ENCODE peak calls at places on chromosomes 12 and 14, in nine cellular contexts. One of them, this sample, is unnamed.

GRCh38 chr12:71216725-71217579 is 59.2 kb upstream of the TSPAN8 start:
- DNase-seq in CD8-positive, alpha-beta T cell: no peak
- DNase-seq in bronchial epithelial cell: peak
- DNase-seq in EH: peak
- DNase-seq in tibial artery: peak
- DNase-seq in stimulated activated CD4-positive, alpha-beta T cell treated with anti-CD3 and anti-CD28 coated beads, Interleukin-2, amount 100 ng/mL, for 24 hours: no peak
- DNase-seq in NCI-H2029: peak
- DNase-seq in activated CD4-positive, alpha-beta T cell treated with anti-CD3 and anti-CD28 coated beads for 4 hours: no peak
- DNase-seq in iris pigment epithelial cell: peak
- DNase-seq in this sample: no peak

GRCh38 chr14:26597136-26598080 is at the start of gene NOVA1:
- DNase-seq in CD8-positive, alpha-beta T cell: no peak
- DNase-seq in bronchial epithelial cell: no peak
- DNase-seq in EH: no peak
- DNase-seq in tibial artery: peak
- DNase-seq in stimulated activated CD4-positive, alpha-beta T cell treated with anti-CD3 and anti-CD28 coated beads, Interleukin-2, amount 100 ng/mL, for 24 hours: no peak
- DNase-seq in NCI-H2029: no peak
- DNase-seq in activated CD4-positive, alpha-beta T cell treated with anti-CD3 and anti-CD28 coated beads for 4 hours: no peak
- DNase-seq in iris pigment epithelial cell: peak
- DNase-seq in this sample: peak

GRCh38 chr12:124761056-124761455 is 102.6 kb downstream of the SCARB1 start:
- DNase-seq in CD8-positive, alpha-beta T cell: no peak
- DNase-seq in bronchial epithelial cell: no peak
- DNase-seq in EH: no peak
- DNase-seq in tibial artery: no peak
- DNase-seq in stimulated activated CD4-positive, alpha-beta T cell treated with anti-CD3 and anti-CD28 coated beads, Interleukin-2, amount 100 ng/mL, for 24 hours: no peak
- DNase-seq in NCI-H2029: no peak
- DNase-seq in activated CD4-positive, alpha-beta T cell treated with anti-CD3 and anti-CD28 coated beads for 4 hours: no peak
- DNase-seq in iris pigment epithelial cell: no peak
- DNase-seq in this sample: no peak

GRCh38 chr14:100065942-100066574 is 836 bp downstream of the EVL start:
- DNase-seq in CD8-positive, alpha-beta T cell: peak
- DNase-seq in bronchial epithelial cell: no peak
- DNase-seq in EH: no peak
- DNase-seq in tibial artery: no peak
- DNase-seq in stimulated activated CD4-positive, alpha-beta T cell treated with anti-CD3 and anti-CD28 coated beads, Interleukin-2, amount 100 ng/mL, for 24 hours: peak
- DNase-seq in NCI-H2029: no peak
- DNase-seq in activated CD4-positive, alpha-beta T cell treated with anti-CD3 and anti-CD28 coated beads for 4 hours: peak
- DNase-seq in iris pigment epithelial cell: no peak
- DNase-seq in this sample: no peak

GRCh38 chr12:130965668-130966067 is 12.0 kb downstream of the ADGRD1 start:
- DNase-seq in CD8-positive, alpha-beta T cell: no peak
- DNase-seq in bronchial epithelial cell: peak
- DNase-seq in EH: peak
- DNase-seq in tibial artery: no peak
- DNase-seq in stimulated activated CD4-positive, alpha-beta T cell treated with anti-CD3 and anti-CD28 coated beads, Interleukin-2, amount 100 ng/mL, for 24 hours: no peak
- DNase-seq in NCI-H2029: no peak
- DNase-seq in activated CD4-positive, alpha-beta T cell treated with anti-CD3 and anti-CD28 coated beads for 4 hours: no peak
- DNase-seq in iris pigment epithelial cell: peak
- DNase-seq in this sample: no peak

GRCh38 chr12:120833849-120834248 is 70.3 kb downstream of the SPPL3 start:
- DNase-seq in CD8-positive, alpha-beta T cell: no peak
- DNase-seq in bronchial epithelial cell: peak
- DNase-seq in EH: no peak
- DNase-seq in tibial artery: no peak
- DNase-seq in stimulated activated CD4-positive, alpha-beta T cell treated with anti-CD3 and anti-CD28 coated beads, Interleukin-2, amount 100 ng/mL, for 24 hours: no peak
- DNase-seq in NCI-H2029: no peak
- DNase-seq in activated CD4-positive, alpha-beta T cell treated with anti-CD3 and anti-CD28 coated beads for 4 hours: no peak
- DNase-seq in iris pigment epithelial cell: peak
- DNase-seq in this sample: peak

GRCh38 chr14:38016497-38016896 is 191.2 kb upstream of the SSTR1 start:
- DNase-seq in CD8-positive, alpha-beta T cell: no peak
- DNase-seq in bronchial epithelial cell: peak
- DNase-seq in EH: peak
- DNase-seq in tibial artery: no peak
- DNase-seq in stimulated activated CD4-positive, alpha-beta T cell treated with anti-CD3 and anti-CD28 coated beads, Interleukin-2, amount 100 ng/mL, for 24 hours: no peak
- DNase-seq in NCI-H2029: no peak
- DNase-seq in activated CD4-positive, alpha-beta T cell treated with anti-CD3 and anti-CD28 coated beads for 4 hours: no peak
- DNase-seq in iris pigment epithelial cell: peak
- DNase-seq in this sample: no peak

GRCh38 chr14:76422662-76423061 is 46.7 kb downstream of the ESRRB start:
- DNase-seq in CD8-positive, alpha-beta T cell: no peak
- DNase-seq in bronchial epithelial cell: no peak
- DNase-seq in EH: no peak
- DNase-seq in tibial artery: no peak
- DNase-seq in stimulated activated CD4-positive, alpha-beta T cell treated with anti-CD3 and anti-CD28 coated beads, Interleukin-2, amount 100 ng/mL, for 24 hours: no peak
- DNase-seq in NCI-H2029: no peak
- DNase-seq in activated CD4-positive, alpha-beta T cell treated with anti-CD3 and anti-CD28 coated beads for 4 hours: no peak
- DNase-seq in iris pigment epithelial cell: no peak
- DNase-seq in this sample: no peak

GRCh38 chr14:79730911-79731310 is 480.4 kb downstream of the DIO2 start:
- DNase-seq in CD8-positive, alpha-beta T cell: no peak
- DNase-seq in bronchial epithelial cell: no peak
- DNase-seq in EH: peak
- DNase-seq in tibial artery: no peak
- DNase-seq in stimulated activated CD4-positive, alpha-beta T cell treated with anti-CD3 and anti-CD28 coated beads, Interleukin-2, amount 100 ng/mL, for 24 hours: no peak
- DNase-seq in NCI-H2029: no peak
- DNase-seq in activated CD4-positive, alpha-beta T cell treated with anti-CD3 and anti-CD28 coated beads for 4 hours: no peak
- DNase-seq in iris pigment epithelial cell: peak
- DNase-seq in this sample: peak

GRCh38 chr12:79658221-79658620 is 32.5 kb downstream of the PAWR start:
- DNase-seq in CD8-positive, alpha-beta T cell: no peak
- DNase-seq in bronchial epithelial cell: no peak
- DNase-seq in EH: peak
- DNase-seq in tibial artery: no peak
- DNase-seq in stimulated activated CD4-positive, alpha-beta T cell treated with anti-CD3 and anti-CD28 coated beads, Interleukin-2, amount 100 ng/mL, for 24 hours: no peak
- DNase-seq in NCI-H2029: no peak
- DNase-seq in activated CD4-positive, alpha-beta T cell treated with anti-CD3 and anti-CD28 coated beads for 4 hours: no peak
- DNase-seq in iris pigment epithelial cell: peak
- DNase-seq in this sample: peak

GRCh38 chr12:79407671-79408622 is 282.8 kb downstream of the PAWR start:
- DNase-seq in CD8-positive, alpha-beta T cell: no peak
- DNase-seq in bronchial epithelial cell: peak
- DNase-seq in EH: peak
- DNase-seq in tibial artery: peak
- DNase-seq in stimulated activated CD4-positive, alpha-beta T cell treated with anti-CD3 and anti-CD28 coated beads, Interleukin-2, amount 100 ng/mL, for 24 hours: no peak
- DNase-seq in NCI-H2029: no peak
- DNase-seq in activated CD4-positive, alpha-beta T cell treated with anti-CD3 and anti-CD28 coated beads for 4 hours: no peak
- DNase-seq in iris pigment epithelial cell: peak
- DNase-seq in this sample: peak

GRCh38 chr12:45273717-45274271 is 57.9 kb downstream of the ANO6 start:
- DNase-seq in CD8-positive, alpha-beta T cell: no peak
- DNase-seq in bronchial epithelial cell: peak
- DNase-seq in EH: peak
- DNase-seq in tibial artery: peak
- DNase-seq in stimulated activated CD4-positive, alpha-beta T cell treated with anti-CD3 and anti-CD28 coated beads, Interleukin-2, amount 100 ng/mL, for 24 hours: no peak
- DNase-seq in NCI-H2029: no peak
- DNase-seq in activated CD4-positive, alpha-beta T cell treated with anti-CD3 and anti-CD28 coated beads for 4 hours: no peak
- DNase-seq in iris pigment epithelial cell: peak
- DNase-seq in this sample: peak

GRCh38 chr12:6945613-6946012 is 1.8 kb downstream of the C12orf57 start:
- DNase-seq in CD8-positive, alpha-beta T cell: no peak
- DNase-seq in bronchial epithelial cell: no peak
- DNase-seq in EH: no peak
- DNase-seq in tibial artery: no peak
- DNase-seq in stimulated activated CD4-positive, alpha-beta T cell treated with anti-CD3 and anti-CD28 coated beads, Interleukin-2, amount 100 ng/mL, for 24 hours: no peak
- DNase-seq in NCI-H2029: no peak
- DNase-seq in activated CD4-positive, alpha-beta T cell treated with anti-CD3 and anti-CD28 coated beads for 4 hours: no peak
- DNase-seq in iris pigment epithelial cell: no peak
- DNase-seq in this sample: no peak

GRCh38 chr12:128259556-128260070 is 7.4 kb upstream of the TMEM132C start:
- DNase-seq in CD8-positive, alpha-beta T cell: no peak
- DNase-seq in bronchial epithelial cell: no peak
- DNase-seq in EH: no peak
- DNase-seq in tibial artery: no peak
- DNase-seq in stimulated activated CD4-positive, alpha-beta T cell treated with anti-CD3 and anti-CD28 coated beads, Interleukin-2, amount 100 ng/mL, for 24 hours: no peak
- DNase-seq in NCI-H2029: peak
- DNase-seq in activated CD4-positive, alpha-beta T cell treated with anti-CD3 and anti-CD28 coated beads for 4 hours: no peak
- DNase-seq in iris pigment epithelial cell: peak
- DNase-seq in this sample: no peak

GRCh38 chr12:28793767-28794166 is 355.3 kb upstream of the FAR2 start:
- DNase-seq in CD8-positive, alpha-beta T cell: no peak
- DNase-seq in bronchial epithelial cell: no peak
- DNase-seq in EH: no peak
- DNase-seq in tibial artery: no peak
- DNase-seq in stimulated activated CD4-positive, alpha-beta T cell treated with anti-CD3 and anti-CD28 coated beads, Interleukin-2, amount 100 ng/mL, for 24 hours: no peak
- DNase-seq in NCI-H2029: no peak
- DNase-seq in activated CD4-positive, alpha-beta T cell treated with anti-CD3 and anti-CD28 coated beads for 4 hours: no peak
- DNase-seq in iris pigment epithelial cell: no peak
- DNase-seq in this sample: no peak

GRCh38 chr12:69112616-69113015 is 126.8 kb upstream of the CPSF6 start:
- DNase-seq in CD8-positive, alpha-beta T cell: no peak
- DNase-seq in bronchial epithelial cell: no peak
- DNase-seq in EH: no peak
- DNase-seq in tibial artery: no peak
- DNase-seq in stimulated activated CD4-positive, alpha-beta T cell treated with anti-CD3 and anti-CD28 coated beads, Interleukin-2, amount 100 ng/mL, for 24 hours: no peak
- DNase-seq in NCI-H2029: no peak
- DNase-seq in activated CD4-positive, alpha-beta T cell treated with anti-CD3 and anti-CD28 coated beads for 4 hours: no peak
- DNase-seq in iris pigment epithelial cell: no peak
- DNase-seq in this sample: no peak

GRCh38 chr12:47082963-47083621 is 3.3 kb upstream of the AMIGO2 start:
- DNase-seq in CD8-positive, alpha-beta T cell: no peak
- DNase-seq in bronchial epithelial cell: peak
- DNase-seq in EH: peak
- DNase-seq in tibial artery: no peak
- DNase-seq in stimulated activated CD4-positive, alpha-beta T cell treated with anti-CD3 and anti-CD28 coated beads, Interleukin-2, amount 100 ng/mL, for 24 hours: no peak
- DNase-seq in NCI-H2029: peak
- DNase-seq in activated CD4-positive, alpha-beta T cell treated with anti-CD3 and anti-CD28 coated beads for 4 hours: no peak
- DNase-seq in iris pigment epithelial cell: peak
- DNase-seq in this sample: peak

GRCh38 chr12:123431951-123432886 is 4.3 kb downstream of the RILPL2 start:
- DNase-seq in CD8-positive, alpha-beta T cell: no peak
- DNase-seq in bronchial epithelial cell: peak
- DNase-seq in EH: no peak
- DNase-seq in tibial artery: no peak
- DNase-seq in stimulated activated CD4-positive, alpha-beta T cell treated with anti-CD3 and anti-CD28 coated beads, Interleukin-2, amount 100 ng/mL, for 24 hours: peak
- DNase-seq in NCI-H2029: no peak
- DNase-seq in activated CD4-positive, alpha-beta T cell treated with anti-CD3 and anti-CD28 coated beads for 4 hours: peak
- DNase-seq in iris pigment epithelial cell: no peak
- DNase-seq in this sample: no peak

GRCh38 chr12:29050503-29050902 is 98.6 kb upstream of the FAR2 start:
- DNase-seq in CD8-positive, alpha-beta T cell: no peak
- DNase-seq in bronchial epithelial cell: no peak
- DNase-seq in EH: no peak
- DNase-seq in tibial artery: no peak
- DNase-seq in stimulated activated CD4-positive, alpha-beta T cell treated with anti-CD3 and anti-CD28 coated beads, Interleukin-2, amount 100 ng/mL, for 24 hours: no peak
- DNase-seq in NCI-H2029: no peak
- DNase-seq in activated CD4-positive, alpha-beta T cell treated with anti-CD3 and anti-CD28 coated beads for 4 hours: no peak
- DNase-seq in iris pigment epithelial cell: no peak
- DNase-seq in this sample: no peak

GRCh38 chr12:21337453-21337852 is 2.7 kb upstream of the SLCO1A2 start:
- DNase-seq in CD8-positive, alpha-beta T cell: no peak
- DNase-seq in bronchial epithelial cell: no peak
- DNase-seq in EH: no peak
- DNase-seq in tibial artery: no peak
- DNase-seq in stimulated activated CD4-positive, alpha-beta T cell treated with anti-CD3 and anti-CD28 coated beads, Interleukin-2, amount 100 ng/mL, for 24 hours: no peak
- DNase-seq in NCI-H2029: no peak
- DNase-seq in activated CD4-positive, alpha-beta T cell treated with anti-CD3 and anti-CD28 coated beads for 4 hours: no peak
- DNase-seq in iris pigment epithelial cell: no peak
- DNase-seq in this sample: no peak

GRCh38 chr14:94317259-94317658 is 5.9 kb downstream of the SERPINA6 start:
- DNase-seq in CD8-positive, alpha-beta T cell: no peak
- DNase-seq in bronchial epithelial cell: peak
- DNase-seq in EH: peak
- DNase-seq in tibial artery: peak
- DNase-seq in stimulated activated CD4-positive, alpha-beta T cell treated with anti-CD3 and anti-CD28 coated beads, Interleukin-2, amount 100 ng/mL, for 24 hours: no peak
- DNase-seq in NCI-H2029: no peak
- DNase-seq in activated CD4-positive, alpha-beta T cell treated with anti-CD3 and anti-CD28 coated beads for 4 hours: no peak
- DNase-seq in iris pigment epithelial cell: peak
- DNase-seq in this sample: peak

GRCh38 chr14:83860757-83861156 is 1669.2 kb upstream of the FLRT2 start:
- DNase-seq in CD8-positive, alpha-beta T cell: no peak
- DNase-seq in bronchial epithelial cell: peak
- DNase-seq in EH: no peak
- DNase-seq in tibial artery: no peak
- DNase-seq in stimulated activated CD4-positive, alpha-beta T cell treated with anti-CD3 and anti-CD28 coated beads, Interleukin-2, amount 100 ng/mL, for 24 hours: no peak
- DNase-seq in NCI-H2029: no peak
- DNase-seq in activated CD4-positive, alpha-beta T cell treated with anti-CD3 and anti-CD28 coated beads for 4 hours: no peak
- DNase-seq in iris pigment epithelial cell: peak
- DNase-seq in this sample: no peak

GRCh38 chr14:68785817-68786490 is 6.9 kb downstream of the ZFP36L1 start:
- DNase-seq in CD8-positive, alpha-beta T cell: peak
- DNase-seq in bronchial epithelial cell: peak
- DNase-seq in EH: peak
- DNase-seq in tibial artery: no peak
- DNase-seq in stimulated activated CD4-positive, alpha-beta T cell treated with anti-CD3 and anti-CD28 coated beads, Interleukin-2, amount 100 ng/mL, for 24 hours: peak
- DNase-seq in NCI-H2029: no peak
- DNase-seq in activated CD4-positive, alpha-beta T cell treated with anti-CD3 and anti-CD28 coated beads for 4 hours: peak
- DNase-seq in iris pigment epithelial cell: peak
- DNase-seq in this sample: peak

GRCh38 chr14:39109893-39110715 is 4.0 kb upstream of the GEMIN2 start:
- DNase-seq in CD8-positive, alpha-beta T cell: no peak
- DNase-seq in bronchial epithelial cell: no peak
- DNase-seq in EH: no peak
- DNase-seq in tibial artery: no peak
- DNase-seq in stimulated activated CD4-positive, alpha-beta T cell treated with anti-CD3 and anti-CD28 coated beads, Interleukin-2, amount 100 ng/mL, for 24 hours: no peak
- DNase-seq in NCI-H2029: no peak
- DNase-seq in activated CD4-positive, alpha-beta T cell treated with anti-CD3 and anti-CD28 coated beads for 4 hours: no peak
- DNase-seq in iris pigment epithelial cell: peak
- DNase-seq in this sample: no peak

GRCh38 chr12:28090835-28091234 is 99.4 kb upstream of the CCDC91 start:
- DNase-seq in CD8-positive, alpha-beta T cell: no peak
- DNase-seq in bronchial epithelial cell: no peak
- DNase-seq in EH: no peak
- DNase-seq in tibial artery: no peak
- DNase-seq in stimulated activated CD4-positive, alpha-beta T cell treated with anti-CD3 and anti-CD28 coated beads, Interleukin-2, amount 100 ng/mL, for 24 hours: no peak
- DNase-seq in NCI-H2029: no peak
- DNase-seq in activated CD4-positive, alpha-beta T cell treated with anti-CD3 and anti-CD28 coated beads for 4 hours: no peak
- DNase-seq in iris pigment epithelial cell: no peak
- DNase-seq in this sample: no peak

GRCh38 chr12:118185602-118186397 is 49.9 kb downstream of the PEBP1 start:
- DNase-seq in CD8-positive, alpha-beta T cell: no peak
- DNase-seq in bronchial epithelial cell: no peak
- DNase-seq in EH: no peak
- DNase-seq in tibial artery: no peak
- DNase-seq in stimulated activated CD4-positive, alpha-beta T cell treated with anti-CD3 and anti-CD28 coated beads, Interleukin-2, amount 100 ng/mL, for 24 hours: no peak
- DNase-seq in NCI-H2029: no peak
- DNase-seq in activated CD4-positive, alpha-beta T cell treated with anti-CD3 and anti-CD28 coated beads for 4 hours: no peak
- DNase-seq in iris pigment epithelial cell: no peak
- DNase-seq in this sample: no peak

GRCh38 chr12:65881348-65881961 is 57.2 kb downstream of the HMGA2 start:
- DNase-seq in CD8-positive, alpha-beta T cell: no peak
- DNase-seq in bronchial epithelial cell: peak
- DNase-seq in EH: peak
- DNase-seq in tibial artery: peak
- DNase-seq in stimulated activated CD4-positive, alpha-beta T cell treated with anti-CD3 and anti-CD28 coated beads, Interleukin-2, amount 100 ng/mL, for 24 hours: no peak
- DNase-seq in NCI-H2029: no peak
- DNase-seq in activated CD4-positive, alpha-beta T cell treated with anti-CD3 and anti-CD28 coated beads for 4 hours: no peak
- DNase-seq in iris pigment epithelial cell: peak
- DNase-seq in this sample: peak

GRCh38 chr12:6039894-6040601 is 84.4 kb downstream of the VWF start:
- DNase-seq in CD8-positive, alpha-beta T cell: peak
- DNase-seq in bronchial epithelial cell: peak
- DNase-seq in EH: peak
- DNase-seq in tibial artery: no peak
- DNase-seq in stimulated activated CD4-positive, alpha-beta T cell treated with anti-CD3 and anti-CD28 coated beads, Interleukin-2, amount 100 ng/mL, for 24 hours: peak
- DNase-seq in NCI-H2029: peak
- DNase-seq in activated CD4-positive, alpha-beta T cell treated with anti-CD3 and anti-CD28 coated beads for 4 hours: peak
- DNase-seq in iris pigment epithelial cell: peak
- DNase-seq in this sample: peak

GRCh38 chr14:77458249-77458950 is 507 bp downstream of the AHSA1 start:
- DNase-seq in CD8-positive, alpha-beta T cell: peak
- DNase-seq in bronchial epithelial cell: peak
- DNase-seq in EH: peak
- DNase-seq in tibial artery: no peak
- DNase-seq in stimulated activated CD4-positive, alpha-beta T cell treated with anti-CD3 and anti-CD28 coated beads, Interleukin-2, amount 100 ng/mL, for 24 hours: peak
- DNase-seq in NCI-H2029: no peak
- DNase-seq in activated CD4-positive, alpha-beta T cell treated with anti-CD3 and anti-CD28 coated beads for 4 hours: no peak
- DNase-seq in iris pigment epithelial cell: peak
- DNase-seq in this sample: peak

GRCh38 chr14:76346391-76347160 is 29.4 kb upstream of the ESRRB start:
- DNase-seq in CD8-positive, alpha-beta T cell: no peak
- DNase-seq in bronchial epithelial cell: no peak
- DNase-seq in EH: peak
- DNase-seq in tibial artery: no peak
- DNase-seq in stimulated activated CD4-positive, alpha-beta T cell treated with anti-CD3 and anti-CD28 coated beads, Interleukin-2, amount 100 ng/mL, for 24 hours: no peak
- DNase-seq in NCI-H2029: no peak
- DNase-seq in activated CD4-positive, alpha-beta T cell treated with anti-CD3 and anti-CD28 coated beads for 4 hours: no peak
- DNase-seq in iris pigment epithelial cell: peak
- DNase-seq in this sample: no peak

GRCh38 chr14:59359451-59360124 is 105.6 kb downstream of the GPR135 start:
- DNase-seq in CD8-positive, alpha-beta T cell: no peak
- DNase-seq in bronchial epithelial cell: no peak
- DNase-seq in EH: no peak
- DNase-seq in tibial artery: no peak
- DNase-seq in stimulated activated CD4-positive, alpha-beta T cell treated with anti-CD3 and anti-CD28 coated beads, Interleukin-2, amount 100 ng/mL, for 24 hours: no peak
- DNase-seq in NCI-H2029: peak
- DNase-seq in activated CD4-positive, alpha-beta T cell treated with anti-CD3 and anti-CD28 coated beads for 4 hours: no peak
- DNase-seq in iris pigment epithelial cell: no peak
- DNase-seq in this sample: no peak

This sample was measured in amniotic epithelial cell.